ENCODE peak calls at places on chromosomes 5 and 9, in five cellular contexts. G is body of pancreas, Z is lower lobe of right lung, S is esophagus squamous epithelium, J is B cell. O is an unnamed sample.

GRCh38 chr5:138668981-138669380 is 84.2 kb upstream of the CTNNA1 start:
- DNase-seq in G (no peak), Z (no peak), S (no peak), J (no peak), O (no peak)

GRCh38 chr9:89473762-89474469 is 24.0 kb downstream of the SEMA4D start:
- DNase-seq in J (no peak), G (no peak), Z (no peak), S (no peak), O (no peak)

GRCh38 chr5:88883566-88884434 is 816 bp upstream of the MEF2C start:
- DNase-seq in Z (peak), S (peak), J (peak), G (peak), O (peak)

GRCh38 chr9:92328225-92328624 is 2.5 kb downstream of the CENPP start:
- DNase-seq in J (no peak), G (no peak), S (no peak), Z (no peak), O (peak)

GRCh38 chr5:110439280-110439679 is 287.2 kb downstream of the TMEM232 start:
- DNase-seq in Z (no peak), S (no peak), J (no peak), G (no peak), O (no peak)

GRCh38 chr5:171122372-171122771 is 186.7 kb upstream of the TLX3 start:
- DNase-seq in G (peak), Z (no peak), J (no peak), S (no peak), O (no peak)

GRCh38 chr5:97778451-97778850 is 595.4 kb upstream of the RIOK2 start:
- DNase-seq in G (no peak), J (no peak), Z (no peak), S (no peak), O (no peak)

GRCh38 chr9:129609486-129610192 is 11.3 kb downstream of the C9orf50 start:
- DNase-seq in G (peak), J (peak), Z (peak), S (no peak), O (peak)

GRCh38 chr5:132100672-132101261 is 27.2 kb downstream of the CSF2 start:
- DNase-seq in Z (no peak), S (no peak), G (no peak), J (peak), O (no peak)

GRCh38 chr5:34959323-34959722 is 30.0 kb downstream of the DNAJC21 start:
- DNase-seq in S (no peak), G (no peak), J (no peak), Z (no peak), O (peak)

GRCh38 chr5:38847549-38848341 is 1.9 kb downstream of the OSMR start:
- DNase-seq in Z (no peak), G (no peak), J (no peak), S (no peak), O (no peak)

GRCh38 chr5:2902186-2902585 is 150.7 kb upstream of the IRX2 start:
- DNase-seq in J (no peak), G (no peak), Z (no peak), S (no peak), O (no peak)

GRCh38 chr9:124390812-124391658 is 24.2 kb downstream of the PSMB7 start:
- DNase-seq in J (no peak), Z (no peak), G (no peak), S (no peak), O (no peak)

GRCh38 chr9:106954974-106955850 is 92.2 kb downstream of the ZNF462 start:
- DNase-seq in S (no peak), G (no peak), J (no peak), Z (no peak), O (no peak)

GRCh38 chr9:673264-673965 is 168.1 kb upstream of the DMRT1 start:
- DNase-seq in S (no peak), J (no peak), G (no peak), Z (no peak), O (no peak)

GRCh38 chr9:117278656-117279055 is 136.2 kb downstream of the ASTN2 start:
- DNase-seq in S (no peak), Z (no peak), J (no peak), G (no peak), O (no peak)

GRCh38 chr5:151038801-151039238 is 18.4 kb downstream of the GPX3 start:
- DNase-seq in S (no peak), G (no peak), Z (no peak), J (no peak), O (no peak)

GRCh38 chr9:104948277-104948676 is 20.3 kb upstream of the ABCA1 start:
- DNase-seq in Z (no peak), J (no peak), G (no peak), S (no peak), O (no peak)

GRCh38 chr9:134897584-134898170 is 17.1 kb downstream of the FCN2 start:
- DNase-seq in G (no peak), Z (no peak), J (no peak), S (no peak), O (no peak)

GRCh38 chr5:3695818-3696217 is 100.2 kb downstream of the IRX1 start:
- DNase-seq in Z (no peak), J (no peak), S (no peak), G (no peak), O (no peak)

GRCh38 chr9:129323376-129323998 is 145.4 kb upstream of the IER5L start:
- DNase-seq in G (no peak), Z (no peak), J (no peak), S (no peak), O (no peak)

GRCh38 chr5:79971156-79971555 is 19.9 kb downstream of the MTX3 start:
- DNase-seq in J (no peak), S (no peak), Z (no peak), G (no peak), O (no peak)

GRCh38 chr9:114075602-114076001 is 2.5 kb downstream of the AMBP start:
- DNase-seq in J (no peak), S (no peak), G (no peak), Z (no peak), O (no peak)

GRCh38 chr5:61734966-61735365 is 402.9 kb downstream of the ZSWIM6 start:
- DNase-seq in S (no peak), J (no peak), G (no peak), Z (no peak), O (no peak)

GRCh38 chr9:79969866-79970265 is 398.1 kb downstream of the TLE4 start:
- DNase-seq in G (no peak), Z (no peak), J (no peak), S (no peak), O (no peak)

GRCh38 chr5:135193213-135194125 is 159.4 kb upstream of the PITX1 start:
- DNase-seq in J (no peak), Z (no peak), S (no peak), G (no peak), O (no peak)

GRCh38 chr9:135340143-135340655 is 139.4 kb upstream of the PPP1R26 start:
- DNase-seq in J (no peak), G (no peak), Z (no peak), S (no peak), O (no peak)

GRCh38 chr5:162603399-162603798 is 535.8 kb downstream of the GABRG2 start:
- DNase-seq in Z (no peak), J (no peak), G (no peak), S (no peak), O (no peak)

DNA sequence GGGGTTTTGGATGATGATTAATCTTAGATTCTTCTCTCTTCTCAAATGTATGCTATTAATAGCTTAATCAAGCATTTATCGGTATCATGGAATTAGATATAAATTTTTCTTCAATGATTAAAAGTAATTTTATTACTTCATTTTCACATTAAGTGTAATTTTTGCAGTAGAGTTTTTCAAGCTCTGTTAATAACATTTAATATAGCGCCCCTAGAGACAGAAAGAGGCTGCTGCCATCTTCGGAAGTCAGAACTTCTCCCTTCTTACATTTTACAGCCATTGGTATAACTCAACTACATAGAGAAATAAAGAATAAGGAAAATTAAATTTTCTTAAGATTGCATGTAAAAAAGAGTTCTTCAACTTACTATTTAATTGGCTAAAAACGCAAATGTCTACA is 540.3 kb downstream of the GABRG2 start:
- DNase-seq in G (no peak), J (no peak), S (no peak), Z (no peak), O (no peak)
- TF ChIP-seq CTCF in G (no peak), J (no peak), S (no peak), Z (no peak), O (no peak)

GRCh38 chr9:132023409-132024180 is 56.1 kb downstream of the MED27 start:
- DNase-seq in Z (no peak), S (no peak), J (no peak), G (no peak), O (no peak)

GRCh38 chr9:132026932-132027585 is 52.6 kb downstream of the MED27 start:
- DNase-seq in G (no peak), J (no peak), Z (no peak), S (no peak), O (no peak)

GRCh38 chr9:132024589-132024988 is 55.1 kb downstream of the MED27 start:
- DNase-seq in Z (no peak), J (no peak), G (no peak), S (no peak), O (no peak)

GRCh38 chr9:132027752-132028666 is 51.7 kb downstream of the MED27 start:
- DNase-seq in J (no peak), Z (no peak), G (peak), S (no peak), O (no peak)

GRCh38 chr9:132025766-132026165 is 53.9 kb downstream of the MED27 start:
- DNase-seq in G (no peak), Z (no peak), S (no peak), J (no peak), O (no peak)
- TF ChIP-seq CTCF in G (no peak), Z (no peak), S (no peak), J (no peak), O (no peak)

GRCh38 chr9:121121582-121122087 is 46.9 kb downstream of the CNTRL start:
- DNase-seq in S (peak), Z (peak), G (peak), J (peak), O (peak)
- TF ChIP-seq CTCF in S (peak), Z (peak), G (peak), J (peak), O (no peak)

GRCh38 chr5:15191012-15191411 is 309.0 kb upstream of the FBXL7 start:
- DNase-seq in S (no peak), Z (no peak), G (no peak), J (no peak), O (no peak)
- TF ChIP-seq CTCF in S (no peak), Z (no peak), G (no peak), J (no peak), O (no peak)

GRCh38 chr5:74394924-74395880 is 245.3 kb downstream of the ENC1 start:
- DNase-seq in Z (no peak), S (no peak), G (peak), J (no peak), O (no peak)
- TF ChIP-seq CTCF in Z (no peak), S (no peak), G (no peak), J (no peak), O (no peak)

GRCh38 chr5:7881091-7881490 is 12.1 kb downstream of the MTRR start:
- DNase-seq in G (no peak), Z (no peak), J (no peak), S (no peak), O (no peak)
- TF ChIP-seq CTCF in G (no peak), Z (no peak), J (no peak), S (no peak), O (no peak)

O was measured in GM20000.